ENCODE peak calls at places on chromosome 20, in eight cellular contexts. One of them, this sample, is unnamed.
A peak's percentile ranks its signal among the peaks of the same experiment; 100 is the strongest.

GRCh38 chr20:62602550-62602949 is 39.8 kb upstream of the SLCO4A1 start:
- DNase-seq in PC-3: peak; percentile 78
- DNase-seq in GM23338: no peak
- DNase-seq in fibroblast of lung: no peak
- DNase-seq in hepatocyte: no peak
- DNase-seq in MM.1S: no peak
- DNase-seq in A673: peak; percentile 48
- DNase-seq in HCT116: no peak
- DNase-seq in this sample: no peak

GRCh38 chr20:50776122-50776795 is 18.6 kb upstream of the BCAS4 start:
- DNase-seq in PC-3: no peak
- DNase-seq in GM23338: no peak
- DNase-seq in fibroblast of lung: no peak
- DNase-seq in hepatocyte: no peak
- DNase-seq in MM.1S: no peak
- DNase-seq in A673: peak; percentile 65
- DNase-seq in HCT116: no peak
- DNase-seq in this sample: no peak

GRCh38 chr20:37528442-37529213 is 952 bp upstream of the BLCAP start:
- DNase-seq in PC-3: no peak
- DNase-seq in GM23338: no peak
- DNase-seq in fibroblast of lung: no peak
- DNase-seq in hepatocyte: no peak
- DNase-seq in MM.1S: no peak
- DNase-seq in A673: no peak
- DNase-seq in HCT116: no peak
- DNase-seq in this sample: no peak

GRCh38 chr20:8094845-8095244 is 37.2 kb upstream of the PLCB1 start:
- DNase-seq in PC-3: peak; percentile 70
- DNase-seq in GM23338: no peak
- DNase-seq in fibroblast of lung: peak; percentile 76
- DNase-seq in hepatocyte: no peak
- DNase-seq in MM.1S: no peak
- DNase-seq in A673: peak; percentile 21
- DNase-seq in HCT116: no peak
- DNase-seq in this sample: no peak

GRCh38 chr20:61972910-61973508 is 92.7 kb downstream of the TAF4 start:
- DNase-seq in PC-3: no peak
- DNase-seq in GM23338: no peak
- DNase-seq in fibroblast of lung: no peak
- DNase-seq in hepatocyte: no peak
- DNase-seq in MM.1S: no peak
- DNase-seq in A673: no peak
- DNase-seq in HCT116: no peak
- DNase-seq in this sample: no peak

GRCh38 chr20:26308961-26309360 is 612.3 kb upstream of the ZNF337 start:
- DNase-seq in PC-3: no peak
- DNase-seq in GM23338: no peak
- DNase-seq in fibroblast of lung: no peak
- DNase-seq in hepatocyte: no peak
- DNase-seq in MM.1S: no peak
- DNase-seq in A673: no peak
- DNase-seq in HCT116: no peak
- DNase-seq in this sample: no peak

GRCh38 chr20:63056236-63057132 is 49.7 kb upstream of the BHLHE23 start:
- DNase-seq in PC-3: peak; percentile 20
- DNase-seq in GM23338: peak; percentile 83
- DNase-seq in fibroblast of lung: no peak
- DNase-seq in hepatocyte: peak; percentile 43
- DNase-seq in MM.1S: no peak
- DNase-seq in A673: peak; percentile 61
- DNase-seq in HCT116: no peak
- DNase-seq in this sample: no peak

GRCh38 chr20:50312682-50313187 is 122.1 kb downstream of the CEBPB start:
- DNase-seq in PC-3: peak; percentile 99
- DNase-seq in GM23338: no peak
- DNase-seq in fibroblast of lung: peak; percentile 86
- DNase-seq in hepatocyte: no peak
- DNase-seq in MM.1S: no peak
- DNase-seq in A673: no peak
- DNase-seq in HCT116: no peak
- DNase-seq in this sample: no peak

GRCh38 chr20:23857954-23858565 is 21.5 kb downstream of the CST5 start:
- DNase-seq in PC-3: no peak
- DNase-seq in GM23338: peak; percentile 37
- DNase-seq in fibroblast of lung: no peak
- DNase-seq in hepatocyte: no peak
- DNase-seq in MM.1S: no peak
- DNase-seq in A673: no peak
- DNase-seq in HCT116: no peak
- DNase-seq in this sample: no peak

GRCh38 chr20:50794846-50795634 is at the start of gene BCAS4:
- DNase-seq in PC-3: peak; percentile 95
- DNase-seq in GM23338: peak; percentile 89
- DNase-seq in fibroblast of lung: peak; percentile 73
- DNase-seq in hepatocyte: peak; percentile 95
- DNase-seq in MM.1S: peak; percentile 85
- DNase-seq in A673: peak; percentile 88
- DNase-seq in HCT116: peak; percentile 42
- DNase-seq in this sample: peak; percentile 19

GRCh38 chr20:43755851-43756250 is 29.0 kb upstream of the GTSF1L start:
- DNase-seq in PC-3: no peak
- DNase-seq in GM23338: no peak
- DNase-seq in fibroblast of lung: peak; percentile 57
- DNase-seq in hepatocyte: no peak
- DNase-seq in MM.1S: no peak
- DNase-seq in A673: no peak
- DNase-seq in HCT116: no peak
- DNase-seq in this sample: no peak

GRCh38 chr20:55269913-55270312 is 735.4 kb downstream of the CBLN4 start:
- DNase-seq in PC-3: no peak
- DNase-seq in GM23338: no peak
- DNase-seq in fibroblast of lung: no peak
- DNase-seq in hepatocyte: no peak
- DNase-seq in MM.1S: no peak
- DNase-seq in A673: no peak
- DNase-seq in HCT116: no peak
- DNase-seq in this sample: no peak

GRCh38 chr20:51345601-51346101 is 196.9 kb downstream of the NFATC2 start:
- DNase-seq in PC-3: peak; percentile 75
- DNase-seq in GM23338: no peak
- DNase-seq in fibroblast of lung: peak; percentile 84
- DNase-seq in hepatocyte: no peak
- DNase-seq in MM.1S: no peak
- DNase-seq in A673: no peak
- DNase-seq in HCT116: no peak
- DNase-seq in this sample: peak; percentile 83

GRCh38 chr20:38418509-38419204 is 16.5 kb downstream of the SNHG17 start:
- DNase-seq in PC-3: no peak
- DNase-seq in GM23338: no peak
- DNase-seq in fibroblast of lung: peak; percentile 65
- DNase-seq in hepatocyte: no peak
- DNase-seq in MM.1S: no peak
- DNase-seq in A673: no peak
- DNase-seq in HCT116: no peak
- DNase-seq in this sample: no peak

GRCh38 chr20:18496042-18496441 is 983 bp downstream of the RBBP9 start:
- DNase-seq in PC-3: peak; percentile 13
- DNase-seq in GM23338: peak; percentile 5
- DNase-seq in fibroblast of lung: no peak
- DNase-seq in hepatocyte: peak; percentile 11
- DNase-seq in MM.1S: peak; percentile 9
- DNase-seq in A673: no peak
- DNase-seq in HCT116: no peak
- DNase-seq in this sample: no peak
- H3K27ac ChIP-seq in PC-3: no peak overlapping the region
- H3K27ac ChIP-seq in GM23338: no peak overlapping the region
- H3K27ac ChIP-seq in fibroblast of lung: no peak overlapping the region
- H3K27ac ChIP-seq in hepatocyte: no peak overlapping the region
- H3K27ac ChIP-seq in MM.1S: no peak overlapping the region
- H3K27ac ChIP-seq in A673: no peak overlapping the region
- H3K27ac ChIP-seq in HCT116: no peak overlapping the region
- H3K27ac ChIP-seq in this sample: peak overlapping the region; percentile 62

GRCh38 chr20:1225729-1226313 is at the start of gene RAD21L1:
- DNase-seq in PC-3: peak; percentile 70
- DNase-seq in GM23338: peak; percentile 81
- DNase-seq in fibroblast of lung: peak; percentile 74
- DNase-seq in hepatocyte: peak; percentile 92
- DNase-seq in MM.1S: peak; percentile 72
- DNase-seq in A673: peak; percentile 74
- DNase-seq in HCT116: peak; percentile 62
- DNase-seq in this sample: no peak
- TF ChIP-seq EZH2 in PC-3: no peak
- TF ChIP-seq EZH2 in GM23338: no peak
- TF ChIP-seq EZH2 in fibroblast of lung: no peak
- TF ChIP-seq EZH2 in hepatocyte: no peak
- TF ChIP-seq EZH2 in MM.1S: no peak
- TF ChIP-seq EZH2 in A673: no peak
- TF ChIP-seq EZH2 in HCT116: no peak
- TF ChIP-seq EZH2 in this sample: no peak

GRCh38 chr20:34022154-34022842 is 28.6 kb downstream of the RALY start:
- DNase-seq in PC-3: peak; percentile 57
- DNase-seq in GM23338: peak; percentile 74
- DNase-seq in fibroblast of lung: peak; percentile 45
- DNase-seq in hepatocyte: peak; percentile 12
- DNase-seq in MM.1S: peak; percentile 58
- DNase-seq in A673: peak; percentile 54
- DNase-seq in HCT116: peak; percentile 10
- DNase-seq in this sample: no peak
- TF ChIP-seq CTCF in PC-3: peak; percentile 63
- TF ChIP-seq CTCF in GM23338: peak; percentile 64
- TF ChIP-seq CTCF in fibroblast of lung: peak; percentile 49
- TF ChIP-seq CTCF in hepatocyte: peak; percentile 33
- TF ChIP-seq CTCF in MM.1S: peak; percentile 63
- TF ChIP-seq CTCF in A673: peak; percentile 64
- TF ChIP-seq CTCF in HCT116: peak; percentile 60
- TF ChIP-seq CTCF in this sample: peak; percentile 42

GRCh38 chr20:2817891-2818595 is 1.9 kb downstream of the TMEM239 start:
- DNase-seq in PC-3: no peak
- DNase-seq in GM23338: no peak
- DNase-seq in fibroblast of lung: peak; percentile 32
- DNase-seq in hepatocyte: no peak
- DNase-seq in MM.1S: no peak
- DNase-seq in A673: no peak
- DNase-seq in HCT116: no peak
- DNase-seq in this sample: no peak

GRCh38 chr20:2817341-2817726 is 1.2 kb downstream of the TMEM239 start:
- DNase-seq in PC-3: no peak
- DNase-seq in GM23338: no peak
- DNase-seq in fibroblast of lung: no peak
- DNase-seq in hepatocyte: no peak
- DNase-seq in MM.1S: no peak
- DNase-seq in A673: no peak
- DNase-seq in HCT116: no peak
- DNase-seq in this sample: no peak

GRCh38 chr20:2820896-2821869 is 5.0 kb downstream of the TMEM239 start:
- DNase-seq in PC-3: no peak
- DNase-seq in GM23338: peak; percentile 64
- DNase-seq in fibroblast of lung: no peak
- DNase-seq in hepatocyte: no peak
- DNase-seq in MM.1S: no peak
- DNase-seq in A673: no peak
- DNase-seq in HCT116: no peak
- DNase-seq in this sample: no peak

GRCh38 chr20:2822073-2822472 is 5.9 kb downstream of the TMEM239 start:
- DNase-seq in PC-3: no peak
- DNase-seq in GM23338: no peak
- DNase-seq in fibroblast of lung: no peak
- DNase-seq in hepatocyte: no peak
- DNase-seq in MM.1S: peak; percentile 61
- DNase-seq in A673: no peak
- DNase-seq in HCT116: no peak
- DNase-seq in this sample: no peak

GRCh38 chr20:2820084-2820895 is 4.1 kb downstream of the TMEM239 start:
- DNase-seq in PC-3: no peak
- DNase-seq in GM23338: peak; percentile 70
- DNase-seq in fibroblast of lung: peak; percentile 39
- DNase-seq in hepatocyte: peak; percentile 32
- DNase-seq in MM.1S: no peak
- DNase-seq in A673: no peak
- DNase-seq in HCT116: no peak
- DNase-seq in this sample: no peak
- H3K27ac ChIP-seq in PC-3: no peak overlapping the region
- H3K27ac ChIP-seq in GM23338: no peak overlapping the region
- H3K27ac ChIP-seq in fibroblast of lung: peak overlapping the region; percentile 35
- H3K27ac ChIP-seq in hepatocyte: peak overlapping the region; percentile 74
- H3K27ac ChIP-seq in MM.1S: no peak overlapping the region
- H3K27ac ChIP-seq in A673: no peak overlapping the region
- H3K27ac ChIP-seq in HCT116: no peak overlapping the region
- H3K27ac ChIP-seq in this sample: no peak overlapping the region

GRCh38 chr20:58854638-58855471 is 2.3 kb downstream of the GNAS start:
- DNase-seq in PC-3: no peak
- DNase-seq in GM23338: peak; percentile 68
- DNase-seq in fibroblast of lung: no peak
- DNase-seq in hepatocyte: no peak
- DNase-seq in MM.1S: no peak
- DNase-seq in A673: no peak
- DNase-seq in HCT116: no peak
- DNase-seq in this sample: no peak
- TF ChIP-seq EZH2 in PC-3: no peak
- TF ChIP-seq EZH2 in GM23338: peak; percentile 89
- TF ChIP-seq EZH2 in fibroblast of lung: peak; percentile 63
- TF ChIP-seq EZH2 in hepatocyte: peak; percentile 85
- TF ChIP-seq EZH2 in MM.1S: no peak
- TF ChIP-seq EZH2 in A673: peak; percentile 92
- TF ChIP-seq EZH2 in HCT116: no peak
- TF ChIP-seq EZH2 in this sample: peak; percentile 84

This sample was measured in keratinocyte.